ENCODE peak calls at places on chromosomes 1 and 21, in eight cellular contexts. I, N, W, M, H, V, A and Q are unnamed samples. For H3K9me3, the result is how much of the 10 kb centered on the place peaks cover.

GRCh38 chr1:202122639-202123335 is at the start of gene GPR37L1:
- DNase-seq in I (peak), N (peak), W (peak), M (no peak), H (peak), V (no peak), A (peak), Q (peak)

GRCh38 chr21:27799861-27800260 is 833.0 kb upstream of the ADAMTS5 start:
- DNase-seq in I (no peak), N (no peak), W (no peak), M (no peak), H (no peak), V (no peak), A (no peak), Q (no peak)

GRCh38 chr1:109438798-109439297 is 12.6 kb upstream of the PSMA5 start:
- DNase-seq in I (no peak), N (no peak), W (no peak), M (peak), H (peak), V (no peak), A (no peak), Q (no peak)

GRCh38 chr1:201357211-201357610 is 20.3 kb downstream of the TNNT2 start:
- DNase-seq in I (no peak), N (no peak), W (no peak), M (no peak), H (peak), V (no peak), A (no peak), Q (no peak)

GRCh38 chr1:222815367-222815765 is 527 bp downstream of the DISP1 start:
- DNase-seq in I (no peak), N (peak), W (peak), M (no peak), H (peak), V (peak), A (no peak), Q (no peak)

GRCh38 chr1:61318319-61319125 is 236.2 kb downstream of the NFIA start:
- DNase-seq in I (no peak), N (peak), W (peak), M (no peak), H (no peak), V (no peak), A (no peak), Q (peak)

GRCh38 chr1:218433744-218434143 is 88.6 kb downstream of the TGFB2 start:
- DNase-seq in I (no peak), N (no peak), W (no peak), M (no peak), H (no peak), V (no peak), A (no peak), Q (no peak)

GRCh38 chr1:198156111-198156744 is 570 bp upstream of the NEK7 start:
- DNase-seq in I (peak), N (peak), W (peak), M (peak), H (peak), V (peak), A (peak), Q (peak)

GRCh38 chr1:239844833-239845232 is 246.8 kb upstream of the FMN2 start:
- DNase-seq in I (no peak), N (no peak), W (no peak), M (no peak), H (no peak), V (no peak), A (no peak), Q (no peak)
- H3K9me3 ChIP-seq in I (under half), N (under half), W (under half), M (under half), H (under half), V (under half), A (under half), Q (under half)

DNA sequence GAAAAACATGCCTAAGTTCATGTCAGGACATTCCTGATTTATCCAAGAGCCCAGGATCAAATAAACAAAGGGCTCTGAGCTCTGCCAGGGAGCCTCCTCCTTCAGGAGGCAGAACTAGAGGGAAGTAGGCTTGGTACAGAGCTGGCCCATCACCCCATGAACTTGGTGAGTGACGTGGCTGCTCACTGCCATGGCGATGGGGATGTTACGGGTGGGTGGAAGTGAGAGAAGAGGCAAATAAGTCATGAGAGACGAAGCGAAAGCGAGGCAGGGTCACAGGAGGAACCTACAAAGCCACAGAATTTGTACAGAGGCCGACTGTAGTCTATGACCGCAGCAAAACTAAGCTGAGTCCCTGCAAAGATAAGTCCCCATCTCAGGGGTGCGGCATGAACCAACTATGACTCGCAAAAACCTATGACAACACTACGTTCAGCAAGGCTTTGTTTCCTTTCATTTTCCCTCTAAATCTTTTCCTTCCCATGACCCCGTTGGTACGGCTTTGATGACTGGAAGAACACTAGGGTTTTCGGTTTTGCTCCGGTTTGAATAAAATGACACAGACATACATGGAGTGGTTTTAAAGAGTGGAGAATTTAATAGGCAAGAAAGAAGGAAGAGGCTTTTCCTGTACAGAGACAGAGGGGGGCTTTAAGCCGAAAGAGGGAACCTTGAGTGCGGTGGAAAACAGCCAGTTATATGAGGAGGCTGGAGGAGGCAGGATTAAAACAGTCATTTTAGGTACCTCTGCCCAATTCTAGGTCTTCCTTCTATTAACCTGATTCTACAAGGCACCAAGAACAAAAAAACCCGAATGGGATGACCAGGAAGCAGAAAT is 74.1 kb downstream of the CD46 start:
- DNase-seq in I (peak), N (peak), W (peak), M (no peak), H (peak), V (peak), A (peak), Q (peak)
- TF ChIP-seq POLR2A in I (no peak), N (peak), W (no peak), M (no peak), H (peak), V (no peak), A (peak), Q (peak)

DNA sequence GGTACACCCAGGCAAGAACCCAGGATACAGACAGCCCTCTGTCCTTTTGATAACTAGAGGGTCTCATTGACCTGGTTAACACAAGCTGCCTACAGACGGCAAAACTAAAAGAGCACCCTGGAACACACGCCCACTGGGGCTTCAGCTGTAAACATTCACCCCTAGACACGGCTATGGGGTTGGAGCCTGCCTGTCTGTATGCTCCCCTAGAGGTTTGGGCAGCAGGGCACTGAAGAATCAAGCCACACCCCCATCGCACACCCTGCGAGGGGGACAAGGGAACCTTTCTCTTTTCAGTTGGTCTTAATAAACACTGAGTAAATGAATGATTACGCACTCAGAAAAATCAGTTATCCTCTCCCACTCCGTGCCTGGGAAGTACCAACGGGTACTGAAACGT is 35.5 kb downstream of the LRRC3 start:
- DNase-seq in I (no peak), N (no peak), W (no peak), M (no peak), H (no peak), V (no peak), A (no peak), Q (no peak)
- H3K9me3 ChIP-seq in I (under half), N (under half), W (under half), M (under half), H (under half), V (under half), A (under half), Q (under half)

DNA sequence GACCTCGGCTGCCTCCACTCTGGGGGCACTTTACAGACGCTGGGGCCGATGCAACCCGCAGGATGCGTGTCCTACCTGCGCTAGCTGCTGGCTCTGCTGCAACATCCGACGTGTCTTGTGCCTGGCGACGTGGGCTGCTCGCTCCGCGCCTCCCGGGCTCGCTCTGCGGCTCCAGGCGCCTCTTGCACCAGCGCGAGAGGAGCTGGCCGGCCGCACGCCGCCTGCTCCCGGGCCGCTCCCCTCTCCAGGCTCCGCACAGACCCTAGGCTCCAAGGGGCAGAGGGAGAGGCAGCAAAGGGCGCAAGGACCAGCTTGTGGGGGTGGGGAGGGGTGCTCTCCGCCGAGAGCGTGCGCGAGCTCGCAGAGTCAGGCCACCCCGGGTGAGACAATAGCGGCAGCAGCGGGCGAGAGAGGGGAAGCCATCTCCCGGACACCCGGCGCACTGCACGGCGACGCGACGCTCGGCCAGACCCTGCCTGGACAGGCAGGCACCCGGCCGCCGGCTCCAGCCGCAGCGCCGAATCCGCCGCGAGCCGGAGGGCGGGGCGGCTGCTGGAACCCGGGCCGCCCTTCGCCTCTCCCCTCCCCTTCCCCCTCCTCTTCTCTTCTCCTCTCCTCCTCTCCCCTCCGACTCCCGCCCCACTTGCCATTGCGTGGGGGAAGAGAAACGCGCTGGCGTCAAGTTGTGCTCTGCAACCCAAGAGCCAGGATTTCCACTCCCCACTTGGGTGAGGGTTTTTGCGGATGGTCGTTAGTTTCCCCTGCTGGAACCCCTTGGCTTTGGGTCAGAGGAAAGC is at the start of gene PIK3C2B:
- DNase-seq in I (peak), N (peak), W (peak), M (peak), H (peak), V (peak), A (peak), Q (peak)
- TF ChIP-seq POLR2A in I (no peak), N (peak), W (no peak), M (peak), H (peak), V (no peak), A (peak), Q (peak)

GRCh38 chr21:46065993-46066842 is 31.7 kb upstream of the COL6A2 start:
- DNase-seq in I (no peak), N (no peak), W (peak), M (no peak), H (no peak), V (no peak), A (no peak), Q (peak)

GRCh38 chr21:46068516-46069079 is 29.3 kb upstream of the COL6A2 start:
- DNase-seq in I (no peak), N (no peak), W (no peak), M (no peak), H (no peak), V (no peak), A (no peak), Q (no peak)

GRCh38 chr21:46067505-46068201 is 30.3 kb upstream of the COL6A2 start:
- DNase-seq in I (no peak), N (no peak), W (no peak), M (no peak), H (no peak), V (no peak), A (no peak), Q (no peak)

GRCh38 chr21:46065215-46065992 is 32.5 kb upstream of the COL6A2 start:
- DNase-seq in I (no peak), N (peak), W (peak), M (no peak), H (peak), V (peak), A (no peak), Q (peak)

DNA sequence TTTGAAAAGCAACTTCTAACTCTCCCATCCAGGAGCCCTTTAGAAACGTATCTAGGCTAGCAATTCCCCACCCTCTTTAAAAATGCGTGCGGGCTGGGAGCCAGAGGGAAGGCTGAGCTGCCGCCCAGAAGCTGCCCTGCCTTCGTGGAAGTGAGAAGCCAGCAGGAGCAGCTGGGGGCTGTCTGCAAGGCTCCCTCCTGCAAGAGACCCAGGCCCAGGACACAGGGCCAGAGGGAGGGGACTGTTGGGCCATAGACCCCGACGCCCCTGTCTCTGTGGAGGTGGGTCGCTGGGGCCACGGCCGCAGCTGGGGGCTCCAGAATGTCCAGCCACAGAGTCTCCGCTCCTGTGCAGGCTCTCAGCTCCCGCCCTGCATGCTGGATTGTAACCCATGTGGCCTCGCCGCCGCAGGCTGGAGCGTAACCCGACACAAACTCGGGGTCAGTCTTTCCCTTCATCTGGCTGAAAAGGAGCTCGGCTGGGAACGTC is 31.0 kb upstream of the COL6A2 start:
- DNase-seq in I (peak), N (no peak), W (peak), M (no peak), H (no peak), V (peak), A (no peak), Q (peak)
- H3K9me3 ChIP-seq in I (under half), N (under half), W (under half), M (under half), H (under half), V (under half), A (under half), Q (under half)

GRCh38 chr1:228496084-228496483 is 8.9 kb downstream of the RNF187 start:
- DNase-seq in I (no peak), N (no peak), W (no peak), M (no peak), H (no peak), V (no peak), A (no peak), Q (no peak)

GRCh38 chr1:228494391-228494790 is 7.2 kb downstream of the RNF187 start:
- DNase-seq in I (no peak), N (no peak), W (no peak), M (no peak), H (no peak), V (no peak), A (no peak), Q (no peak)

GRCh38 chr1:228496494-228496893 is 9.3 kb downstream of the RNF187 start:
- DNase-seq in I (no peak), N (no peak), W (no peak), M (no peak), H (no peak), V (no peak), A (no peak), Q (no peak)

GRCh38 chr1:228494044-228494353 is 6.8 kb downstream of the RNF187 start:
- DNase-seq in I (no peak), N (no peak), W (no peak), M (no peak), H (no peak), V (no peak), A (no peak), Q (no peak)

GRCh38 chr1:228494970-228495853 is 8.0 kb downstream of the RNF187 start:
- DNase-seq in I (no peak), N (no peak), W (no peak), M (no peak), H (no peak), V (no peak), A (no peak), Q (no peak)
- TF ChIP-seq POLR2A in I (no peak), N (no peak), W (no peak), M (no peak), H (no peak), V (no peak), A (no peak), Q (no peak)

DNA sequence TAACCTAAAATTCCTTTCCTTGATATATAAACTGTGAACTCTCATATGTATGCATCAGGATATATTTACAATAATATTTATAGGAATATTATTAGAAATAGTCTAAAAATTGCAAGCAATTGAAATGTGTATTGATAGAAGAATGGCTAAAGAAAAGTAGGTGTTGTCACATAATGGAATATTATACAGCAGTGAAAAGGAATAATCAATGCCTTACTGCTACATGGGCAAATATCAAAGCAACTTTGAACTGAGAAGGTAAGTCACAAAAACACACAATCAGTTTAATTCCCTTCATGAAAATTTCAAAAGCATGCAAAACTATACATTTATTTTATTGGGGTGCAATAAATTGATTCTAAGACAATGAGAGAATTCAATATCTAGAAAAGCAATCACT is 35.7 kb upstream of the CDC14A start:
- DNase-seq in I (no peak), N (no peak), W (no peak), M (no peak), H (no peak), V (no peak), A (no peak), Q (no peak)
- H3K9me3 ChIP-seq in I (under half), N (under half), W (under half), M (under half), H (under half), V (under half), A (under half), Q (under half)